ENCODE peak calls at places on chromosomes 5 and 9, in four cellular contexts. B, C, I and T are unnamed samples. For H3K4me1, the result is how much of the 10 kb centered on the place peaks cover.

GRCh38 chr5:134445841-134446818 is 34.4 kb upstream of the CDKN2AIPNL start:
- DNase-seq in B (no peak), C (no peak), I (no peak), T (no peak)

GRCh38 chr9:82604947-82605656 is 457.8 kb downstream of the RASEF start:
- DNase-seq in B (no peak), I (no peak), C (no peak), T (no peak)

GRCh38 chr9:72193478-72193881 is 44.2 kb downstream of the GDA start:
- DNase-seq in I (peak), B (no peak), C (no peak), T (no peak)

GRCh38 chr5:122882836-122883235 is 37.4 kb downstream of the SNX24 start:
- DNase-seq in C (no peak), B (no peak), I (no peak), T (no peak)

GRCh38 chr5:11946317-11946716 is 42.1 kb upstream of the CTNND2 start:
- DNase-seq in C (no peak), I (no peak), B (no peak), T (no peak)

GRCh38 chr9:17520264-17521058 is 58.4 kb upstream of the SH3GL2 start:
- DNase-seq in B (no peak), C (no peak), I (peak), T (no peak)

GRCh38 chr5:102771435-102771834 is 16.3 kb downstream of the PAM start:
- DNase-seq in I (no peak), B (no peak), C (no peak), T (no peak)

GRCh38 chr5:42951847-42952411 is 88.2 kb downstream of the ANXA2R start:
- DNase-seq in B (no peak), C (peak), I (no peak), T (no peak)

GRCh38 chr5:11878846-11879245 is 25.4 kb downstream of the CTNND2 start:
- DNase-seq in B (no peak), C (peak), I (no peak), T (no peak)

GRCh38 chr9:137757613-137758029 is 120.0 kb upstream of the CACNA1B start:
- DNase-seq in I (no peak), B (peak), C (no peak), T (no peak)

GRCh38 chr9:117074782-117075510 is 339.9 kb downstream of the ASTN2 start:
- DNase-seq in I (no peak), B (no peak), C (peak), T (no peak)

GRCh38 chr9:15357050-15357653 is 50.1 kb upstream of the TTC39B start:
- DNase-seq in C (no peak), I (no peak), B (no peak), T (no peak)

GRCh38 chr5:171571663-171572062 is 152.2 kb downstream of the FGF18 start:
- DNase-seq in C (no peak), I (no peak), B (no peak), T (no peak)

GRCh38 chr5:154118832-154119442 is 71.6 kb upstream of the GALNT10 start:
- DNase-seq in C (no peak), B (no peak), I (no peak), T (no peak)

GRCh38 chr9:116112236-116112635 is 41.4 kb upstream of the PAPPA start:
- DNase-seq in B (no peak), I (no peak), C (no peak), T (no peak)

GRCh38 chr5:29811914-29812679 is 1381.4 kb upstream of the CDH6 start:
- DNase-seq in I (no peak), B (no peak), C (no peak), T (no peak)

GRCh38 chr5:131952286-131952857 is 6.9 kb upstream of the MEIKIN start:
- DNase-seq in I (no peak), C (no peak), B (no peak), T (no peak)

GRCh38 chr5:130237721-130238120 is 333.5 kb downstream of the CHSY3 start:
- DNase-seq in C (no peak), I (no peak), B (no peak), T (no peak)

GRCh38 chr9:97703437-97704326 is 6.5 kb upstream of the XPA start:
- DNase-seq in B (peak), I (no peak), C (no peak), T (peak)

GRCh38 chr9:105132576-105132975 is 111.9 kb upstream of the SLC44A1 start:
- DNase-seq in B (no peak), C (no peak), I (no peak), T (no peak)

GRCh38 chr5:57488308-57488955 is 5.8 kb upstream of the ACTBL2 start:
- DNase-seq in C (no peak), B (no peak), I (no peak), T (no peak)

GRCh38 chr5:128965011-128965637 is at the start of gene SLC27A6:
- DNase-seq in C (peak), I (no peak), B (no peak), T (peak)

GRCh38 chr9:71758785-71759184 is 9.5 kb downstream of the CEMIP2 start:
- DNase-seq in C (no peak), I (peak), B (no peak), T (no peak)

GRCh38 chr9:12817702-12818101 is 42.9 kb downstream of the LURAP1L start:
- DNase-seq in I (no peak), C (peak), B (no peak), T (peak)

GRCh38 chr5:173720341-173721258 is 104.2 kb upstream of the BOD1 start:
- DNase-seq in I (no peak), B (no peak), C (no peak), T (no peak)

GRCh38 chr5:69331528-69332445 is 814 bp downstream of the CCDC125 start:
- DNase-seq in C (no peak), B (no peak), I (no peak), T (peak)

GRCh38 chr5:114362977-114363721 is 1.3 kb downstream of the KCNN2 start:
- DNase-seq in I (no peak), C (peak), B (no peak), T (no peak)

GRCh38 chr9:129080608-129081387 is at the start of gene DOLPP1:
- DNase-seq in I (peak), C (peak), B (peak), T (peak)

GRCh38 chr9:129080312-129080607 is 651 bp upstream of the DOLPP1 start:
- DNase-seq in I (no peak), B (no peak), C (peak), T (no peak)

GRCh38 chr9:129078691-129079503 is 2.0 kb upstream of the DOLPP1 start:
- DNase-seq in C (no peak), B (no peak), I (no peak), T (no peak)

GRCh38 chr9:129079829-129080228 is 1.1 kb upstream of the DOLPP1 start:
- DNase-seq in B (no peak), I (no peak), C (no peak), T (no peak)

DNA sequence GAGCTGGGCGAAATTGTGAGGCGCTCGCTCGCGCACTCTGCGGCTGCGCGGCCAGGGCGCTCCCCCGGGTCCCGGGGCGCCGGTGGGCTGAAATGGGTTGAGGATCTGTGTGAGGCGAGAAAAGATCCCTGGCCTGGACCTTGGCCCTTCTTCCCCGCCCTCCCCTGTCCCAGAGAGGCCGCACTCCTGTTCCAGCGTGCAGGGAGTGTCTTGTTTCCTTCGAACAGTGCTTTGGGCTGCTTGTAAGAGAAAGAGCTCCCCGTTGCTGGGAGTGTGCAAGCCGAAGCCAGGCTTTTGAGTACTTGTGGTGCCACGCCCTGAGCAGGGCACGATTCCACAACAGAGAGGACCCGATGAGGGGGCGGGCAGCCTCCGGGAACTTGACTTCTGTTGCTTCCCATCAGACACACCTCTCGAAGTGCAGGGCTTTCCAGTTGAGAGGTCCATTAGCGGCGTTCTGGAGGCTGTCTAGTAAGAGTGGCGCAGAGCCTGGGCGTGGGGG is 528 bp downstream of the DOLPP1 start:
- DNase-seq in C (no peak), B (peak), I (no peak), T (no peak)
- TF ChIP-seq POLR2A in C (no peak), B (no peak), I (no peak), T (no peak)

DNA sequence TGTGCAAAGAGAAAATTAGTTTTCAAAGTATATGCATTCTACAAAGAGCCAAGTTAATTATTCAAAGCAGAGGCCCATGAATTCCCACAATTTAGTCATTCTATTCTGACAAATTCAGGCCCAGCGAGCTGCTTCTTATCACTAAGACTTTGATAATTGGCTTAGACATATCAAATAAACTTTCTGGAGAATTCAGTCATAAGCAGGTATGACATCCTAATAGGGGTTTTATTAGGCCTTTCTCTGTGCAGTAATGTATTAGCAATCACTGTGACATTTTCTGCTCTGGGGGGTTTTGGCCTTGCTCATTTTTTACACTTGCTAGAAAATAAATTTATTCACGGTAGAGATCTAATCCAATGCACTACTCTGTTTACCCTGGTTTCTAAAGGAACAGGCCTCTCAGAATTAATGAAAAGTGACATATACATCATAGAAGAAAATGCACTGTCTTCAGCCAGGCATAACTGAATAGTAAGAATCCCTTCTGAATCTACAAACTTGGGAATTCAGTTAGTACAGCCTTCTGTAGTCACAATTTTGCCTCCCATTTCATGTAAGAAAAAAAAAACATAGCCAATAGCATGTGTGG is 197.5 kb downstream of the CAAP1 start:
- DNase-seq in I (no peak), B (no peak), C (no peak), T (no peak)
- TF ChIP-seq POLR2AphosphoS5 in I (no peak), B (no peak), C (no peak), T (no peak)

GRCh38 chr5:55308254-55308836 is 556 bp downstream of the MTREX start:
- DNase-seq in C (no peak), B (no peak), I (no peak), T (no peak)
- H3K4me1 ChIP-seq in C (under half), B (under half), I (half or more), T (under half)

GRCh38 chr9:136688274-136689107 is 1.2 kb upstream of the AGPAT2 start:
- DNase-seq in I (no peak), C (peak), B (no peak), T (no peak)

GRCh38 chr9:136687721-136688223 is 515 bp upstream of the AGPAT2 start:
- DNase-seq in B (no peak), C (peak), I (no peak), T (no peak)

GRCh38 chr9:136685792-136686533 is 1.3 kb downstream of the AGPAT2 start:
- DNase-seq in C (peak), B (no peak), I (no peak), T (no peak)

GRCh38 chr9:136686534-136686793 is 793 bp downstream of the AGPAT2 start:
- DNase-seq in C (no peak), I (no peak), B (no peak), T (no peak)

DNA sequence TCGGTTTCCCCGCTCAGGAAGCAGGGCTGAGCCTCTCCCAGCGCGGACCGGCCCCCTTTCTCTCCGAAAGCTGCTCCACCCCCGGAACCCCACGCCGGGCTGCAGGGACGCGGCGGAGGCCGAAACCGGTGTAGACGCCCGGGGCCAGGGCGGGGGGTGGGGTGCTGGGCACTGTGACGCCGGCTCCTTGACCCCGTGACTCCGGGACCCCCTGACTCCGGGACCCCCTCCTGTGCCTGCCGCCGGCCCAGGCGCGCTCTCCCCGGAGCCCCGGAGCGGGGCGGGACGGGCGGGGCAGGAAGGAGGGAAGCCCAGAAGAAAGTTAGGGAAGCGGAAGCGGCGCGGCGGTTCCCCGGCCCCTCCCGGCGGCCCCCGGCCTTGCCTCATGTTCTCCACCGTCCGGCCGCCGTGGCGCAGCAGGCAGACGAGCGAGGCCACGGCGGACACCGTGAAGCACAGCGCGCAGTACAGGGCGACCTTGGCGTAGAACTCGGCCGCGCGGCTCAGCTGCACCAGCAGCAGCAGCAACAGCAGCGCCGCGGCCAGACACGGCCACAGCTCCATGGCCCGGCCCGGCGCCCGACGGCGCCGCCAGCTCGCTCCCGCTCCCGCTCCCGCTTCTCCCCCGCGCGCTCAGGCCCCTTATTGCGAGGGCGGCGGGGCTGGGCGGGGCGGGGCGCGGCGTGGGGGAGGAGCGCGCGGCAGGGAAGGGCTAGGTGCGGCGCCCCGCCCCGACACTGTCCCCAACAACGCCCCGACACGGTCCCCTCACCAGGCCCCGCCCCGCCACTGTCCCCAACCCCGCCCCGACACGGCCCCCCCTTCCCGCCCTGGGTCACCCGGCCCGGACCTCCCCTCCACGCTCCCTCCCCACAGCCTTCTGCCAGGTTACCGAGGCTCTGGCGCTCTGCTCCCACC is at the start of gene AGPAT2:
- DNase-seq in I (no peak), B (no peak), C (peak), T (peak)
- TF ChIP-seq POLR2A in I (peak), B (peak), C (peak), T (no peak)

GRCh38 chr9:33815781-33816180 is 1.2 kb upstream of the UBE2R2 start:
- DNase-seq in I (no peak), C (no peak), B (no peak), T (no peak)

GRCh38 chr9:33816327-33817252 is at the start of gene UBE2R2:
- DNase-seq in B (peak), I (peak), C (peak), T (peak)

GRCh38 chr9:33814816-33815215 is 2.1 kb upstream of the UBE2R2 start:
- DNase-seq in B (no peak), I (no peak), C (no peak), T (no peak)

GRCh38 chr9:33817327-33818166 is 587 bp downstream of the UBE2R2 start:
- DNase-seq in C (peak), B (no peak), I (no peak), T (peak)

DNA sequence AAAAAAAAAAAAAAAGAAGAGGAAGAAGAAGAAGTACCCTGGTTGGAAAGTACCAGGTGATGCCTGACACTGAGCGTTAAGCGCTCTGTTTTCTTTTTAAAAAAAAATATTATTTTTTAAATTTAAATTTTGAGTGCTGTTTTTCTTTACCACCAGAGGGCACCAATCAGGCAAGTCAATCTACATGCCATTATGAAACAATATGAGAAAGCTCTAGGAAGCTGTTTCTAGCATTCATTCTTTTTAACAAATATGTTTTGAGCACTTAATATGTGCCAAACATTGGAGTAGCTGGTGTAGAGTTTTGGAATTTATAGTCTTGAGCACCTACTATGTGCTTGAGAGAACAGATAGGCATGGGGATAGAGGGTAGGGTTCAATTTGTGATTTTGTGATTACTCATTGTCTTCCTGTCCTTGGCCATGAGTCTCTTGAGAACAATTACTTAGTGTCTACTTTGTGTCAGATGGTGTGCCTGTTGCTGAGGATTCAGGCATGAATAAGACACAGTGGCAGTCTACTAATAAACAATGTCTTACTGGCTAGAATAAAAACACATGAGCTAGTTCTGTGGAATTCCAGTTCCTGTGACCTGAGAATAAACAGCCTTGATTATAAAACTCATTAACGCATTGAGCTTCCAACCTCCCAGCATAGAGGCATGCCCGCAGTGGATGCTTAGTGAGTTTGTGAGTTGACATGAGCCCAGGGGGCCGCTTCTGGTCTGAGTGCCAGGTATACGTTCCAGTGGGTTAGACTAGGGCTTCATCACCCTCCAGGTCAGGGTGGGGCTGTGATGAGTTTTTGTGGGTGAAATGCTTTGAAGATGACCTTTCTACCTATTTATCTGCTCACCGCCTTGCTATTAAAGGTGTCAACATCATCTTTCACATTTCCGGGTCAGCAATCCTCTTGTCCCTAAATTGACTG is 3.0 kb upstream of the UBE2R2 start:
- DNase-seq in I (no peak), C (no peak), B (no peak), T (no peak)
- TF ChIP-seq POLR2AphosphoS5 in I (peak), C (no peak), B (no peak), T (peak)

GRCh38 chr5:95959051-95959963 is 2.3 kb downstream of the ELL2 start:
- DNase-seq in C (no peak), I (no peak), B (no peak), T (no peak)
- H3K4me1 ChIP-seq in C (under half), I (half or more), B (under half), T (under half)

GRCh38 chr9:33080534-33080933 is 4.1 kb upstream of the SMU1 start:
- DNase-seq in B (no peak), I (no peak), C (no peak), T (no peak)

GRCh38 chr9:33082538-33083326 is 6.3 kb upstream of the SMU1 start:
- DNase-seq in C (no peak), B (no peak), I (no peak), T (no peak)

GRCh38 chr9:33082135-33082534 is 5.7 kb upstream of the SMU1 start:
- DNase-seq in B (no peak), I (no peak), C (no peak), T (peak)

GRCh38 chr9:33076360-33077004 is at the start of gene SMU1:
- DNase-seq in I (peak), B (peak), C (peak), T (peak)

GRCh38 chr9:33081128-33081851 is 4.8 kb upstream of the SMU1 start:
- DNase-seq in I (no peak), B (peak), C (no peak), T (peak)
- TF ChIP-seq POLR2A in I (no peak), B (no peak), C (no peak), T (no peak)

DNA sequence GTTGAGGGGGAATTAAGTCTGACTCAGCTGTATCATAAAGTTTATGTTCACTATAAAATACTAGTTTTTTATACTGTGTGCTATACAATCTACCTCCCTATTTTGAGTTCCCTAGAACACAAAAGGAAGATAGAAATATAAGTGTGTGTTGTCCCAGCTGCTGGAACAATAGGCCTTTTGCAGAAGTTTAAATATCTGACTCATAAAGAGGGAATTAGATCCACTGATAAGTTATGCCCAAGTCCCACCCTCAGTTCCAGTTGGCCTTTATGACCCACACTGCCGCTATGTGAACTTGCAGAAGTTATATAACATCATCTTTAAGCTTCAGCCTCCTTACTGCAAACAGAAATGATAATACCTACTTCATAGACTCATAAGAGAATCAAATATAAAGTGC is 88.5 kb upstream of the DAB2 start:
- DNase-seq in C (no peak), B (no peak), I (no peak), T (no peak)
- TF ChIP-seq POLR2AphosphoS5 in C (no peak), B (no peak), I (no peak), T (no peak)

GRCh38 chr5:120240716-120241115 is 223.4 kb upstream of the PRR16 start:
- DNase-seq in I (no peak), B (no peak), C (no peak), T (no peak)
- H3K4me1 ChIP-seq in I (under half), B (under half), C (under half), T (under half)

DNA sequence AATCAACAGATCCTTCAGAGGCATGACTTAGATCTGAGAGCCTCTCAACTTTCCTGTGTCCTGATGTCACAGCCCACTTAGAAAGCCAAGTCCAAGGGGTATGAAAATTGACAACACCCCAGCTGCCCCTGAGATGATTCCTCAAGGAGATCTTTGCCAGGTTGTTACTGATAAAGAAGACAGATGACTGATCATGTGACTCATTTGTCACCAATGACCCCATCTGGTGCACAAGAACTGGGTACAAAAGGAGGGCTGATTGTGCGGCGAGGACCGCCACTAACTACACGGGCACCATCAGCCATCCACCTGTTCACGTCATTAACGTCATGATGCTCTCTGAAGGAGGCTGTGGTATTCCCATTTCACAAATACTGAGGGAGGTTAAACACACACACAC is 583.2 kb upstream of the KLF4 start:
- DNase-seq in I (no peak), B (no peak), C (no peak), T (no peak)
- TF ChIP-seq POLR2A in I (no peak), B (no peak), C (no peak), T (no peak)